ENCODE peak calls at places on chromosomes 16 and 17, in eight cellular contexts. G is skeletal muscle cell; I is hepatic stellate cell; R is HEK293T; F is COR-L47; K is retina; J is activated naive CD4-positive, alpha-beta T cell treated with Interleukin-2 at 50 U/mL for 16 hours; W is posterior cingulate gyrus. B is an unnamed sample.

GRCh38 chr17:66764559-66764958 is 70.4 kb upstream of the CACNG5 start:
- DNase-seq in G (no peak), K (no peak), I (no peak), W (no peak), R (no peak), F (peak; percentile 70), J (no peak), B (no peak)

GRCh38 chr16:68732068-68732680 is 4.9 kb upstream of the CDH1 start:
- DNase-seq in J (no peak), I (no peak), F (peak; percentile 69), W (no peak), R (peak; percentile 54), G (no peak), K (no peak), B (no peak)

GRCh38 chr17:81966343-81967243 is 5.6 kb upstream of the NOTUM start:
- DNase-seq in W (no peak), G (peak; percentile 40), F (no peak), K (peak; percentile 79), I (no peak), R (no peak), J (no peak), B (peak; percentile 30)

GRCh38 chr17:29867643-29868181 is 62.3 kb downstream of the SSH2 start:
- DNase-seq in G (no peak), K (no peak), R (no peak), I (no peak), W (no peak), J (no peak), F (no peak), B (no peak)

GRCh38 chr16:1271380-1271749 is 15.5 kb downstream of the TPSD1 start:
- DNase-seq in G (no peak), R (no peak), I (no peak), K (no peak), J (no peak), W (no peak), F (no peak), B (no peak)

GRCh38 chr17:77428020-77428781 is 287.4 kb downstream of the SEC14L1 start:
- DNase-seq in G (no peak), W (no peak), F (no peak), J (no peak), K (no peak), I (no peak), R (no peak), B (no peak)

GRCh38 chr16:1857433-1858097 is 14.4 kb downstream of the MEIOB start:
- DNase-seq in I (no peak), R (no peak), G (no peak), J (no peak), F (no peak), W (no peak), K (no peak), B (no peak)

GRCh38 chr16:81778861-81779539 is at the start of gene PLCG2:
- DNase-seq in F (no peak), K (peak; percentile 25), R (peak; percentile 84), J (peak; percentile 74), I (no peak), G (no peak), W (no peak), B (no peak)

GRCh38 chr16:12462690-12463646 is 340.7 kb downstream of the CPPED1 start:
- DNase-seq in K (no peak), J (no peak), W (no peak), G (peak; percentile 60), R (no peak), F (no peak), I (peak; percentile 12), B (no peak)

GRCh38 chr17:68172461-68172954 is 75.3 kb upstream of the AMZ2 start:
- DNase-seq in R (peak; percentile 48), F (peak; percentile 58), I (no peak), G (peak; percentile 3), W (peak; percentile 60), K (peak; percentile 77), J (peak; percentile 76), B (peak; percentile 36)

GRCh38 chr17:16104189-16104588 is 104.6 kb downstream of the TTC19 start:
- DNase-seq in K (no peak), F (no peak), I (no peak), G (no peak), J (no peak), R (no peak), W (no peak), B (no peak)

GRCh38 chr17:38891441-38891840 is 21.6 kb downstream of the LASP1 start:
- DNase-seq in J (no peak), K (no peak), G (no peak), R (no peak), I (no peak), W (no peak), F (no peak), B (no peak)

GRCh38 chr16:82240111-82240510 is 70.1 kb upstream of the MPHOSPH6 start:
- DNase-seq in F (no peak), I (no peak), K (no peak), J (no peak), R (no peak), W (no peak), G (no peak), B (no peak)

GRCh38 chr17:64005734-64006167 is 7.6 kb downstream of the PRR29 start:
- DNase-seq in K (no peak), W (no peak), R (no peak), J (no peak), F (peak; percentile 88), I (no peak), G (no peak), B (no peak)

GRCh38 chr16:66728117-66728787 is 23.2 kb downstream of the DYNC1LI2 start:
- DNase-seq in I (peak; percentile 53), J (no peak), F (peak; percentile 67), R (peak; percentile 70), K (peak; percentile 43), W (no peak), G (no peak), B (peak; percentile 70)

GRCh38 chr17:5561736-5562135 is 22.6 kb downstream of the NLRP1 start:
- DNase-seq in K (no peak), G (no peak), F (no peak), J (no peak), R (peak; percentile 2), I (no peak), W (no peak), B (no peak)

GRCh38 chr16:84847554-84848415 is 28.0 kb downstream of the CRISPLD2 start:
- DNase-seq in R (no peak), W (no peak), I (no peak), F (no peak), K (peak; percentile 55), J (no peak), G (no peak), B (no peak)

GRCh38 chr16:50247906-50248608 is 18.3 kb upstream of the ADCY7 start:
- DNase-seq in I (no peak), F (no peak), R (no peak), J (no peak), W (no peak), G (no peak), K (no peak), B (no peak)

B was measured in fibroblast of the conjunctiva.